ENCODE peak calls at places on chromosomes 13 and 19, in nine cellular contexts. S is GM23338, V is neural progenitor cell, M is PC-3, O is DND-41, J is astrocyte, H is hepatocyte, G is GM23248, P is fibroblast of lung. C is an unnamed sample.

GRCh38 chr13:23146811-23147245 is 34.0 kb upstream of the SGCG start:
- DNase-seq in S (no peak), V (no peak), M (no peak), O (no peak), J (no peak), H (no peak), G (peak; percentile 15), P (peak; percentile 82), C (no peak)

GRCh38 chr13:110546933-110547332 is 14.6 kb downstream of the RAB20 start:
- DNase-seq in S (no peak), V (no peak), M (peak; percentile 94), O (no peak), J (peak; percentile 94), H (peak; percentile 72), G (peak; percentile 52), P (peak; percentile 89), C (peak; percentile 53)

GRCh38 chr13:30235206-30235605 is 72.1 kb downstream of the KATNAL1 start:
- DNase-seq in S (no peak), V (no peak), M (no peak), O (no peak), J (no peak), H (no peak), G (peak; percentile 7), P (peak; percentile 27), C (peak; percentile 49)

GRCh38 chr13:111962431-111962891 is 104.5 kb upstream of the SOX1 start:
- DNase-seq in S (no peak), V (no peak), M (peak; percentile 2), O (no peak), J (no peak), H (peak; percentile 18), G (no peak), P (no peak), C (no peak)

GRCh38 chr19:16749326-16749725 is 29.7 kb downstream of the NWD1 start:
- DNase-seq in S (no peak), V (no peak), M (no peak), O (no peak), J (no peak), H (no peak), G (no peak), P (no peak), C (no peak)

GRCh38 chr13:113407103-113407530 is 43.2 kb upstream of the GRTP1 start:
- DNase-seq in S (no peak), V (no peak), M (no peak), O (no peak), J (no peak), H (no peak), G (no peak), P (no peak), C (no peak)

GRCh38 chr13:107427531-107427930 is 787.8 kb downstream of the LIG4 start:
- DNase-seq in S (no peak), V (no peak), M (no peak), O (no peak), J (no peak), H (no peak), G (no peak), P (no peak), C (no peak)

GRCh38 chr19:5154129-5154798 is 185.4 kb downstream of the KDM4B start:
- DNase-seq in S (peak; percentile 81), V (peak; percentile 64), M (peak; percentile 39), O (peak; percentile 49), J (no peak), H (peak; percentile 58), G (peak; percentile 23), P (no peak), C (no peak)

GRCh38 chr19:17128820-17129219 is 53.2 kb downstream of the MYO9B start:
- DNase-seq in S (no peak), V (no peak), M (no peak), O (no peak), J (no peak), H (no peak), G (no peak), P (no peak), C (no peak)

GRCh38 chr13:113990321-113990837 is 16.5 kb upstream of the C13orf46 start:
- DNase-seq in S (no peak), V (no peak), M (no peak), O (no peak), J (no peak), H (no peak), G (no peak), P (no peak), C (no peak)

GRCh38 chr13:50635504-50635903 is 208.0 kb downstream of the DLEU7 start:
- DNase-seq in S (no peak), V (no peak), M (no peak), O (no peak), J (no peak), H (peak; percentile 12), G (peak; percentile 39), P (peak; percentile 57), C (no peak)

GRCh38 chr13:27980280-27980998 is 8.1 kb downstream of the URAD start:
- DNase-seq in S (peak; percentile 62), V (peak; percentile 35), M (no peak), O (no peak), J (no peak), H (peak; percentile 75), G (no peak), P (no peak), C (no peak)
- TF ChIP-seq EZH2 in S (peak; percentile 98), V (peak; percentile 95), M (no peak), O (no peak), J (peak; percentile 87), H (peak; percentile 48), G (no peak), P (peak; percentile 24), C (peak; percentile 94)

DNA sequence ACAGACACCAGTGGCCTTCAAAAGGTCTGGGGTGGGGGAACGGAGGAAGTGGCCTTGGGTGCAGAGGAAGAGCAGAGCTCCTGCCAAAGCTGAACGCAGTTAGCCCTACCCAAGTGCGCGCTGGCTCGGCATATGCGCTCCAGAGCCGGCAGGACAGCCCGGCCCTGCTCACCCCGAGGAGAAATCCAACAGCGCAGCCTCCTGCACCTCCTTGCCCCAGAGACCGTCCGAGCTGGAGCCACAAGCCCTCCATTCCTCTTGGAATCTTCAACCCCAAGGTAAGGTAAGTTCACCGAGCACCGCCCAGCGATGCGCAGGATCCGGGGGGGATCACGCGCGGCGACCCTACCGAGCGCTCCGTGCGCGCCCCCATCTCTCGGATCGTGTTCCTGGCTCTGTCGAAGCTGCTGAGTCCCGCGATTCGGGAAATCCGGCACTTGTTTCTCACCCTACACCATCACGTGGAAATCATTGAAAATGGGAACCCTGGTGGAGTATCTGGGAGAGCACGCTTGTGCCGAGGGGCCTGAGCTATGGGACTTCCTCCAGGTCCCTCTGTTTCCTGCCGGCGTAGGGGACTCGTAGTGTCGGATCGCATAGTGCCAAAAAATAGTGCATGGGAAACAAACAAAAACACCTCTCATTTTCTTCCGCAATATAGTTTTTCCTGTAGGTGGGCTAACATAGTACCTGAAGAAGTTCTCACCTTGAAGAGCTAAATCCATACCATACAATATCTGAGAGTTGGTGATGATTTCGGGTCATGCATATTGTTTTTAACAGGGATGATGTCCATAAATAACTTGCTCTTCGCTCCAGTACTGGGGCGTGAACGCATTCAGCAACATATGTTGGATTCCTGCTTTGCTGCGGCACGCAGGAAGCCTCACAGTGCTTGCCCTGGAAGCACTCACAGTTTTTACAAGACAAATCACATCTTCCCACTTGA is 9.3 kb downstream of the PDX1 start:
- DNase-seq in S (peak; percentile 59), V (no peak), M (no peak), O (no peak), J (no peak), H (no peak), G (no peak), P (no peak), C (no peak)
- TF ChIP-seq EZH2 in S (peak; percentile 98), V (peak; percentile 82), M (no peak), O (no peak), J (no peak), H (no peak), G (no peak), P (peak; percentile 58), C (peak; percentile 72)

GRCh38 chr13:19058566-19058965 is 123.1 kb downstream of the TUBA3C start:
- DNase-seq in S (no peak), V (no peak), M (no peak), O (no peak), J (no peak), H (no peak), G (no peak), P (no peak), C (no peak)
- TF ChIP-seq EZH2 in S (no peak), V (no peak), M (no peak), O (no peak), J (no peak), H (no peak), G (no peak), P (no peak), C (no peak)

DNA sequence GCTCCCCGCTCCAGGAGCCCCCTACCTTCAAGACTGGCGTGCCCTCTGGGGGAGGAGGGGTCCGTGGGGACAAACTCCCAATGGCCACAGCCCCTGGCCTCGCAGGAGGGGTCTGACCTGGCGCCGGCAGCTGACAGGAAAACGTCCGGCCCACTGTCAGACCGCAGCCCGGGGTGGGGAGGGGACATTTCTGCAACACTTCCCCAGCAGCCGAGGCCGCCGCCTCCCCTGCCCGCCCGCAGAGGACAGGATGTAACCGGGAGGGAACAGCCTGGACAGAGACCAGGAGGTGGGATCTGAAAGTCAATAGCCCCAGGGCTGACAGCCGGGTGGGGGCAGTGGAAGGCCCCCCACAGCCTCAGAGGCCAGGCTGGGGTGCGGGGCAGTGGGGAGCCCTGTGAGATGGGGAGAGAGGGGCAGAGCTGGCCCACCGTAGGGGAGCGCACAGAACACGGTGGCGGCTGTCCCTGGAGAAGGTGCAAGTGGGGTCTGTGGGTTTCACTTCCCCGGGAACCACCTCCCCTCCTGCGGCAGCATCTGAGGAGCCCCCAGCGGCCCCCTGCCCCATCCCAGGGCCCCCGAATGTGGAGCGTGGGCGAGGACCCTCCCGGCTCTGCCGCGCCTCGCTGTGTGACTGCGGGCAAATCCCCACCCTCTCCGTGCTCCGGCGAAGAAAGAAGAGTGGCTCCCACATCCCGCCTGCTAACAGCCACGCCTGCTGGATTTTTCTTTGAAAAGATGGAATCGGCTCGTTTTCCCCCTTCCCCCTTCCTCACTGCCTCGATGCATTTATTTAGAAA is at the start of gene PEAK3:
- DNase-seq in S (peak; percentile 77), V (peak; percentile 62), M (no peak), O (no peak), J (peak; percentile 27), H (no peak), G (peak; percentile 45), P (peak; percentile 39), C (no peak)
- TF ChIP-seq EZH2 in S (no peak), V (peak; percentile 67), M (no peak), O (no peak), J (no peak), H (peak; percentile 16), G (no peak), P (no peak), C (no peak)

DNA sequence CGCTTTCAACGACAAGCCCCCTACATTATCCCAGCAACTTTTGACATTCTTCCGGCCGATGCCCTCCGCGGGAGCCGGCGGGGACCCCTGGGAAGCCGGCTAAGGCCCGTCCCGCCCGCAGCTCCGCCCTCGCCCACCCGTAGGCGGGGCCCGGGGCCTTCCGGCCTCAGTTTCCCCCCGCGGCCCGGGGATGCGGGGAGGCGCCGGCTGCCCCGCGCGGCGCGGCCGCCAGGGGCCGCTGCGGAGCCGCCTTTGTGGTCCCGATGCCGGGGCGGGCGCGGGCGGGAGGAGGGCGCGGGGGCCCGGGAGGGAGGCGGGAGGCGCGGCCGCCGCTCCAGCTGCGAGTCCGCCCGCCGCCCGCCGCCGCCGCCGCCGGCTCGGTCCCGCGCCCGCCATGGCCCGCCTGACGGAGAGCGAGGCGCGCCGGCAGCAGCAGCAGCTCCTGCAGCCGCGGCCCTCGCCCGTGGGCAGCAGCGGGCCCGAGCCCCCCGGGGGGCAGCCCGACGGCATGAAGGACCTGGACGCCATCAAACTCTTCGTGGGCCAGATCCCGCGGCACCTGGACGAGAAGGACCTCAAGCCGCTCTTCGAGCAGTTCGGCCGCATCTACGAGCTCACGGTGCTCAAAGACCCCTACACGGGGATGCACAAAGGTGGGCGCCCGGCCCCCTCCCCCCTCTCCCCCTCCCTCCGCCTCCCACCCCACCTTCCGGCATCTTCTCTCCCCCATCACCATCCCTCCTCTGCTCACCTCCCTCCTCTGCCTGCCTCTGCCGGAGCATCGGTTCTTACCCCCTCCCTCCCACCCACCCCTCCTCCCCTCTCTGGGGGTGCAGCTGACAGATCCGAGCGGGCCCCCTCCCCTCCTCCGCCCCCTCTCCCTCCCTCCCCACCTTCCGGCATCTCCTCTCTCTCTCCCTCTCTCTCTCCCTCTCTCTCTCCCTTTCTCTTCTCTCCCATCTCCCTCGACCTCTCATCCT is at the start of gene CELF5:
- DNase-seq in S (peak; percentile 75), V (peak; percentile 91), M (peak; percentile 30), O (peak; percentile 76), J (no peak), H (peak; percentile 80), G (peak; percentile 73), P (peak; percentile 10), C (peak; percentile 73)
- TF ChIP-seq EZH2 in S (no peak), V (no peak), M (no peak), O (no peak), J (no peak), H (no peak), G (no peak), P (peak; percentile 40), C (no peak)

C was measured in A673.